ENCODE peak calls at places on chromosomes 12 and 14, in six cellular contexts. P is HCT116, O is body of pancreas, H is endothelial cell of umbilical vein, F is A549, J is GM12891. U is an unnamed sample.

GRCh38 chr12:13195244-13195643 is 1.3 kb upstream of the EMP1 start:
- DNase-seq in P (no peak), O (no peak), H (no peak), F (no peak), J (no peak), U (no peak)

GRCh38 chr12:47777151-47777550 is 4.1 kb downstream of the SLC48A1 start:
- DNase-seq in P (no peak), O (no peak), H (no peak), F (no peak), J (no peak), U (no peak)

GRCh38 chr14:34168656-34169055 is 217.8 kb upstream of the EGLN3 start:
- DNase-seq in P (no peak), O (no peak), H (no peak), F (no peak), J (no peak), U (no peak)

GRCh38 chr12:116265361-116266128 is 11.9 kb downstream of the MED13L start:
- DNase-seq in P (no peak), O (no peak), H (no peak), F (no peak), J (no peak), U (no peak)

GRCh38 chr12:76471579-76471978 is 88.0 kb downstream of the OSBPL8 start:
- DNase-seq in P (no peak), O (no peak), H (no peak), F (no peak), J (no peak), U (no peak)

GRCh38 chr12:107322063-107322462 is 228.7 kb upstream of the CRY1 start:
- DNase-seq in P (no peak), O (no peak), H (no peak), F (no peak), J (no peak), U (no peak)

GRCh38 chr12:70165450-70165849 is 77.8 kb upstream of the CNOT2 start:
- DNase-seq in P (no peak), O (no peak), H (no peak), F (no peak), J (no peak), U (no peak)

GRCh38 chr12:89928467-89928866 is 219.8 kb upstream of the ATP2B1 start:
- DNase-seq in P (no peak), O (no peak), H (no peak), F (no peak), J (no peak), U (no peak)

GRCh38 chr14:89276424-89276975 is 140.5 kb downstream of the FOXN3 start:
- DNase-seq in P (no peak), O (no peak), H (no peak), F (no peak), J (peak; percentile 30), U (no peak)

GRCh38 chr12:23556661-23557060 is 392.8 kb downstream of the SOX5 start:
- DNase-seq in P (no peak), O (no peak), H (no peak), F (no peak), J (no peak), U (no peak)

GRCh38 chr12:3417937-3418336 is 73.1 kb upstream of the PRMT8 start:
- DNase-seq in P (no peak), O (peak; percentile 24), H (no peak), F (no peak), J (no peak), U (no peak)

GRCh38 chr12:131642101-131642540 is 68.8 kb upstream of the SFSWAP start:
- DNase-seq in P (peak; percentile 24), O (no peak), H (peak; percentile 0), F (peak; percentile 43), J (no peak), U (peak; percentile 38)

GRCh38 chr12:13167906-13168305 is 28.6 kb upstream of the EMP1 start:
- DNase-seq in P (no peak), O (no peak), H (no peak), F (no peak), J (no peak), U (no peak)

GRCh38 chr12:96187675-96188355 is 6.4 kb upstream of the ELK3 start:
- DNase-seq in P (no peak), O (no peak), H (no peak), F (no peak), J (no peak), U (no peak)

GRCh38 chr12:879641-880040 is 69.9 kb downstream of the RAD52 start:
- DNase-seq in P (no peak), O (no peak), H (no peak), F (no peak), J (no peak), U (no peak)

GRCh38 chr12:125079084-125079483 is 13.8 kb downstream of the AACS start:
- DNase-seq in P (no peak), O (no peak), H (no peak), F (no peak), J (no peak), U (no peak)

GRCh38 chr14:20469890-20470858 is 968 bp downstream of the PNP start:
- DNase-seq in P (peak; percentile 45), O (peak; percentile 45), H (peak; percentile 84), F (peak; percentile 69), J (peak; percentile 34), U (peak; percentile 85)

GRCh38 chr12:94875525-94875924 is 128.0 kb downstream of the NDUFA12 start:
- DNase-seq in P (peak; percentile 65), O (no peak), H (peak; percentile 41), F (peak; percentile 49), J (no peak), U (no peak)

GRCh38 chr14:74510955-74511354 is 17.4 kb downstream of the ISCA2 start:
- DNase-seq in P (no peak), O (no peak), H (peak; percentile 15), F (no peak), J (no peak), U (no peak)

GRCh38 chr14:80850197-80850814 is 91.2 kb downstream of the CEP128 start:
- DNase-seq in P (peak; percentile 21), O (no peak), H (peak; percentile 63), F (peak; percentile 13), J (no peak), U (peak; percentile 71)

DNA sequence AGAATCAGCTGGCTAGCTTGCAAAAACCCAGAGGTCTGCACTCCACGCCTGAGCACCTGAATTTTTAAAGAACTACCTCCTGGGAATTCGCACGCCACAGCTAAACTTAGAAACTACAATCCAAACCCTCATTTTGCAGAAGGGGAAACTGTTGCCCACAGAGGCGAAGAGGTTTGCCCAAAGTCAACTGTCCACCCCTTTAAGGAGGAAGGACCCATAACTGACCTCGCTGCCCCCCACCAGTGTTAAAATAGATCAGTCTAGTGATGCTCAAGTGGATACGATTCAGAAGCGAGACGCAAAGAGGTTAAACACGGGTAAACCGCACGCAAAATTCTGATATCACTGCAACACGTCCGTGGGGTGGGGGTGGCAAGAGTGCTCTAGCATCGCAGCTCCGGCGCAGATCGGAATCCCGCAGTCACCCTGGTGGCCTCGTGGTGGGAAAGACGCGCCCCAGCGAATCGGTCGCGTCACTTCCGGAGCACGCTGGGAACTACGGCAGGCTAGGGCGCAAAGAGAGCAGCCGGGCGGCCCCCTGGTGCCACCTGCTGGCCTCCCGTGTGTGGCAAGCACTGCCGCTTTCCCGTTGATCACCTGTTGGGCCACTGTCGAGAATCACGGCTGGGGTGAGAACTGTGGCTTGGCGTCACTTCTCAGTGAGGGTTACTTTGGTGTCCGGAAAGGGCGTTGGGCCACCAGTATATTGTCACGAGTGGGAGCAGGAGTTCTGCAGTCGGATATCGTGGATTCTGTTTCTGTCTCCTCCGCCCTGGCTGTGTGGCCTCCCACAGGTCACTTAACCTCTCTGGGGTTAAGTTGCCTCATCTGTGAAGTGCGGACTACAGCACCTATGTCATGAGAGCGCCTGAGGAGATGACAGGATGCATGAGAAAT is at the start of gene ALKBH2:
- DNase-seq in P (peak; percentile 88), O (peak; percentile 94), H (peak; percentile 89), F (peak; percentile 93), J (peak; percentile 77), U (peak; percentile 95)
- TF ChIP-seq POLR2A in P (peak; percentile 97), O (peak; percentile 31), H (peak; percentile 67), F (peak; percentile 94), J (peak; percentile 98), U (peak; percentile 56)

DNA sequence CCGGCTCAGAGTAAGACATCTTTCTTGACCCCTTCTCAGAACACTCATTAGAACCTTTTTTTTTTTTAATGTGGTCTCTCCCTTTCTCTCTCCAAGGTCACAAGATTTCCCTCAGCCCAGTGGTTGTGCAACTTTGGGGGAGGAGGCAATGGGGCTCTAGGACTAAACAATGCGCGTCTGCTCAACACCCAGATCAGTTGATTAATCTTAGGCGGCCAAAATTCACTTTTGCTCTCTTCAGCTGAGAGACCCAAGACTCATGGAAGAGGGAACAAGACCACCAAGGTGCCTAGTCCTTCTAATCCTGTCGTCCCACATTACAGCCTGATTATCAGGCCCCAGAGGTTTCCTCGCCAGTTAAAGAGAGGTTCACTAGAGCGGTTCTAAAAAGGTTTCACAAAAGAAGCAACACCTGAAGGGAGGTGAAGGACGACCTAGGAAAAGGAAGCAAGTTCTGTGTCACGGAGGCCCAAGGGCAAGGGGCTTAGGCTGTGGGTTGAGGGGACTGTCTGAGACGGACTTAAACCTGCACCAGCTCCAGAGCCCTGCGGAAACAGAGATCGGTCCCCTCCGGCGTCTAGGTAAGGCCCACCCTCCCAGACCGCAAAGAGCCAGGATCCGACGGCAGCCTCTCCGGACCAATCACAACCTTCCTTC is 836 bp upstream of the TARBP2 start:
- DNase-seq in P (no peak), O (peak; percentile 74), H (no peak), F (no peak), J (no peak), U (peak; percentile 80)
- TF ChIP-seq POLR2A in P (peak; percentile 40), O (peak; percentile 87), H (peak; percentile 68), F (peak; percentile 75), J (peak; percentile 80), U (peak; percentile 80)

DNA sequence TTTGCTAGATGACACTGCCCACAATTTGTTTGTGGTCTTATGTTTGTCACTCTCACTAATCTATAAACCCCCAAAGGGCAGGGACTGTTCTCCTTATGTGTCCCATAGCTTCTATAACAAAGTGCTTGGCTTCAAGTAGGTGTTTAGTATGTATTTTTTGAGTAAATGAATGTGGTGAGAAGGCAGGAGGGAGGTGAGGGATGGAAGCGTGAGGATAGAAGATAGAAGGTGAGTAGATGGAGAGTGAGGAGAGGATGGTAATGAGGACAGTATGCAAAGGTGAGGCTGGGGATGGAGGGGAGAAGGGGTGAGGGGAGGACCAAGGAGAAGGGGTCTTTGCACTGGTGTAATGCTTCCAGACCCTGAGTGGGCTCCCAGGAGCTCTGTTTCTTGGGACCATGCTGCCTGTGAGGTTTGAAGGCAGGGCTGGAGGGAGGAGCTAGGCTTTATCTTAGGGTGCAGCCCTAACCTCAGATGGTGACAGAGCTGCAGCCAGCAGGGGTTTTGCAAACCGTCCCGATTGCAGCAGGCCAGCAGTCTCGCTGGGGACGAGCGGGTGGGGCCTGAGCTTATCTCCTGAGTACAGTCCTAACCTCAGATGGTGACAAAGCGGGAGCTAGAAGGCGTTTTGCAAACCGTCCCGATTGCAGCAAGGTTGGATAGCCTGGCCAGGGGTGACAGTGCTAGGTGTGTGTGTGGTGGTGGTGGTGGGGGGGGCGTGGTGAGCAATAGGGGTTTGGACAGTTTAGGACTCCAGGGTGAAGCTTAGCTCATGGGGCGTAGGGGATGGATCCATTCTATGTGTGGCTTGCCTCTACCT is 6.5 kb downstream of the CEBPE start:
- DNase-seq in P (no peak), O (no peak), H (no peak), F (no peak), J (no peak), U (peak; percentile 94)
- TF ChIP-seq POLR2A in P (no peak), O (no peak), H (no peak), F (no peak), J (no peak), U (no peak)

DNA sequence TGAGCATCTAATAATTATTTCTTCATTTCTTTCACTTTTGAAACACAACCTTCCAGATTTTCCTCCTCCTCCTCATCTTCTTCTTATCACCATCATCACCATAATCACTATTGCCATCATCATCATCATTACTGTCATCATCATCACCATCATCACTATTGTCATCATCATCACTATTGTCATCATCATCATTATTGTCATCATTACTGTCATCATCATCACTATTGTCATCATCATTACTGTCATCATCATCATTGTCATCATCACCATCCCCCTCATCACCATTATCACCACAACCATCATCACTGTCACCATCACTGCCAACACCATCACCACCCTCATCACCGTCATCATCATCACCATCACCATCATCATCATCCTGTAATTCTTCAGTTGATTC is 400.0 kb downstream of the TMEM132D start:
- DNase-seq in P (no peak), O (no peak), H (no peak), F (no peak), J (no peak), U (no peak)
- TF ChIP-seq POLR2A in P (no peak), O (no peak), H (no peak), F (no peak), J (no peak), U (no peak)